ENCODE peak calls at places on chromosomes 4 and X, in nine cellular contexts. One of them, this sample, is unnamed.

GRCh38 chrX:16869393-16870094 is 618 bp downstream of the RBBP7 start:
- DNase-seq in germinal center: peak; percentile 30
- DNase-seq in activated CD4-positive, CD25-positive, alpha-beta regulatory T cell: no peak
- DNase-seq in pancreas: peak; percentile 61
- DNase-seq in cardiac muscle cell: peak; percentile 75
- DNase-seq in neural crest cell: peak; percentile 54
- DNase-seq in hippocampal formation: no peak
- DNase-seq in left lung: peak; percentile 78
- DNase-seq in frontal cortex: peak; percentile 20
- DNase-seq in this sample: peak; percentile 60

GRCh38 chr4:26860157-26860921 is at the start of gene STIM2:
- DNase-seq in hippocampal formation: peak; percentile 98
- DNase-seq in cardiac muscle cell: peak; percentile 97
- DNase-seq in neural crest cell: peak; percentile 97
- DNase-seq in germinal center: peak; percentile 91
- DNase-seq in activated CD4-positive, CD25-positive, alpha-beta regulatory T cell: peak; percentile 93
- DNase-seq in left lung: peak; percentile 99
- DNase-seq in frontal cortex: peak; percentile 87
- DNase-seq in pancreas: peak; percentile 97
- DNase-seq in this sample: peak; percentile 97

GRCh38 chrX:41027388-41027787 is 57.9 kb upstream of the USP9X start:
- DNase-seq in left lung: no peak
- DNase-seq in cardiac muscle cell: peak; percentile 26
- DNase-seq in pancreas: no peak
- DNase-seq in activated CD4-positive, CD25-positive, alpha-beta regulatory T cell: no peak
- DNase-seq in neural crest cell: no peak
- DNase-seq in germinal center: no peak
- DNase-seq in hippocampal formation: no peak
- DNase-seq in frontal cortex: no peak
- DNase-seq in this sample: no peak

GRCh38 chr4:154164931-154165839 is 326.4 kb downstream of the DCHS2 start:
- DNase-seq in pancreas: no peak
- DNase-seq in left lung: no peak
- DNase-seq in cardiac muscle cell: no peak
- DNase-seq in hippocampal formation: peak; percentile 24
- DNase-seq in neural crest cell: no peak
- DNase-seq in frontal cortex: no peak
- DNase-seq in germinal center: no peak
- DNase-seq in activated CD4-positive, CD25-positive, alpha-beta regulatory T cell: no peak
- DNase-seq in this sample: no peak

GRCh38 chr4:127249066-127249766 is 383.5 kb upstream of the INTU start:
- DNase-seq in activated CD4-positive, CD25-positive, alpha-beta regulatory T cell: no peak
- DNase-seq in germinal center: no peak
- DNase-seq in neural crest cell: no peak
- DNase-seq in left lung: no peak
- DNase-seq in cardiac muscle cell: no peak
- DNase-seq in hippocampal formation: no peak
- DNase-seq in pancreas: no peak
- DNase-seq in frontal cortex: no peak
- DNase-seq in this sample: no peak

GRCh38 chr4:88018471-88018870 is 11.0 kb downstream of the PKD2 start:
- DNase-seq in left lung: no peak
- DNase-seq in hippocampal formation: peak; percentile 21
- DNase-seq in pancreas: no peak
- DNase-seq in activated CD4-positive, CD25-positive, alpha-beta regulatory T cell: no peak
- DNase-seq in germinal center: no peak
- DNase-seq in frontal cortex: no peak
- DNase-seq in cardiac muscle cell: no peak
- DNase-seq in neural crest cell: no peak
- DNase-seq in this sample: no peak

GRCh38 chr4:169071781-169072180 is 61.7 kb upstream of the CBR4 start:
- DNase-seq in activated CD4-positive, CD25-positive, alpha-beta regulatory T cell: no peak
- DNase-seq in hippocampal formation: no peak
- DNase-seq in cardiac muscle cell: no peak
- DNase-seq in germinal center: no peak
- DNase-seq in pancreas: no peak
- DNase-seq in left lung: no peak
- DNase-seq in frontal cortex: no peak
- DNase-seq in neural crest cell: no peak
- DNase-seq in this sample: no peak

GRCh38 chrX:119045884-119046283 is 26.9 kb upstream of the CT47C1 start:
- DNase-seq in cardiac muscle cell: no peak
- DNase-seq in hippocampal formation: no peak
- DNase-seq in pancreas: no peak
- DNase-seq in left lung: no peak
- DNase-seq in neural crest cell: no peak
- DNase-seq in frontal cortex: no peak
- DNase-seq in activated CD4-positive, CD25-positive, alpha-beta regulatory T cell: no peak
- DNase-seq in germinal center: no peak
- DNase-seq in this sample: no peak

GRCh38 chrX:81259008-81259713 is 57.3 kb downstream of the SH3BGRL start:
- DNase-seq in activated CD4-positive, CD25-positive, alpha-beta regulatory T cell: no peak
- DNase-seq in hippocampal formation: no peak
- DNase-seq in cardiac muscle cell: peak; percentile 55
- DNase-seq in neural crest cell: no peak
- DNase-seq in left lung: no peak
- DNase-seq in frontal cortex: no peak
- DNase-seq in germinal center: no peak
- DNase-seq in pancreas: no peak
- DNase-seq in this sample: no peak

GRCh38 chrX:19721726-19722370 is 165.6 kb downstream of the SH3KBP1 start:
- DNase-seq in hippocampal formation: no peak
- DNase-seq in pancreas: no peak
- DNase-seq in cardiac muscle cell: no peak
- DNase-seq in germinal center: no peak
- DNase-seq in frontal cortex: no peak
- DNase-seq in activated CD4-positive, CD25-positive, alpha-beta regulatory T cell: no peak
- DNase-seq in neural crest cell: no peak
- DNase-seq in left lung: no peak
- DNase-seq in this sample: no peak

GRCh38 chrX:154380153-154380552 is 1.1 kb downstream of the EMD start:
- DNase-seq in hippocampal formation: no peak
- DNase-seq in pancreas: peak; percentile 74
- DNase-seq in left lung: no peak
- DNase-seq in neural crest cell: no peak
- DNase-seq in germinal center: no peak
- DNase-seq in activated CD4-positive, CD25-positive, alpha-beta regulatory T cell: no peak
- DNase-seq in cardiac muscle cell: no peak
- DNase-seq in frontal cortex: no peak
- DNase-seq in this sample: no peak

GRCh38 chr4:3179126-3179706 is 69.7 kb upstream of the MSANTD1 start:
- DNase-seq in hippocampal formation: no peak
- DNase-seq in frontal cortex: no peak
- DNase-seq in neural crest cell: no peak
- DNase-seq in cardiac muscle cell: no peak
- DNase-seq in activated CD4-positive, CD25-positive, alpha-beta regulatory T cell: no peak
- DNase-seq in germinal center: no peak
- DNase-seq in pancreas: peak; percentile 59
- DNase-seq in left lung: no peak
- DNase-seq in this sample: no peak

GRCh38 chrX:38999967-39000745 is 198.9 kb downstream of the MID1IP1 start:
- DNase-seq in hippocampal formation: no peak
- DNase-seq in cardiac muscle cell: no peak
- DNase-seq in activated CD4-positive, CD25-positive, alpha-beta regulatory T cell: no peak
- DNase-seq in germinal center: no peak
- DNase-seq in left lung: no peak
- DNase-seq in pancreas: no peak
- DNase-seq in frontal cortex: no peak
- DNase-seq in neural crest cell: no peak
- DNase-seq in this sample: no peak

GRCh38 chr4:21386166-21386780 is 562.3 kb downstream of the KCNIP4 start:
- DNase-seq in germinal center: no peak
- DNase-seq in frontal cortex: no peak
- DNase-seq in cardiac muscle cell: no peak
- DNase-seq in activated CD4-positive, CD25-positive, alpha-beta regulatory T cell: no peak
- DNase-seq in neural crest cell: no peak
- DNase-seq in pancreas: no peak
- DNase-seq in hippocampal formation: no peak
- DNase-seq in left lung: no peak
- DNase-seq in this sample: no peak

GRCh38 chr4:17713779-17714178 is 67.6 kb downstream of the FAM184B start:
- DNase-seq in pancreas: no peak
- DNase-seq in hippocampal formation: no peak
- DNase-seq in neural crest cell: no peak
- DNase-seq in germinal center: no peak
- DNase-seq in left lung: no peak
- DNase-seq in activated CD4-positive, CD25-positive, alpha-beta regulatory T cell: no peak
- DNase-seq in cardiac muscle cell: no peak
- DNase-seq in frontal cortex: no peak
- DNase-seq in this sample: no peak

GRCh38 chr4:53943345-53944085 is 120.9 kb downstream of the CHIC2 start:
- DNase-seq in germinal center: no peak
- DNase-seq in left lung: no peak
- DNase-seq in cardiac muscle cell: no peak
- DNase-seq in hippocampal formation: no peak
- DNase-seq in frontal cortex: no peak
- DNase-seq in pancreas: no peak
- DNase-seq in activated CD4-positive, CD25-positive, alpha-beta regulatory T cell: no peak
- DNase-seq in neural crest cell: no peak
- DNase-seq in this sample: no peak

GRCh38 chrX:65587616-65588526 is 53.3 kb upstream of the LAS1L start:
- DNase-seq in germinal center: no peak
- DNase-seq in frontal cortex: peak; percentile 11
- DNase-seq in neural crest cell: no peak
- DNase-seq in cardiac muscle cell: no peak
- DNase-seq in pancreas: peak; percentile 63
- DNase-seq in activated CD4-positive, CD25-positive, alpha-beta regulatory T cell: no peak
- DNase-seq in hippocampal formation: peak; percentile 1
- DNase-seq in left lung: peak; percentile 83
- DNase-seq in this sample: peak; percentile 92

GRCh38 chr4:152193059-152193458 is 342.8 kb downstream of the FBXW7 start:
- DNase-seq in hippocampal formation: no peak
- DNase-seq in left lung: no peak
- DNase-seq in activated CD4-positive, CD25-positive, alpha-beta regulatory T cell: no peak
- DNase-seq in pancreas: no peak
- DNase-seq in frontal cortex: no peak
- DNase-seq in germinal center: no peak
- DNase-seq in cardiac muscle cell: no peak
- DNase-seq in neural crest cell: no peak
- DNase-seq in this sample: no peak

GRCh38 chr4:1491630-1492457 is 85.6 kb upstream of the NKX1-1 start:
- DNase-seq in pancreas: no peak
- DNase-seq in neural crest cell: no peak
- DNase-seq in cardiac muscle cell: no peak
- DNase-seq in frontal cortex: no peak
- DNase-seq in activated CD4-positive, CD25-positive, alpha-beta regulatory T cell: no peak
- DNase-seq in hippocampal formation: no peak
- DNase-seq in germinal center: no peak
- DNase-seq in left lung: peak; percentile 51
- DNase-seq in this sample: peak; percentile 57

GRCh38 chrX:121254336-121254735 is 206.9 kb downstream of the GLUD2 start:
- DNase-seq in germinal center: no peak
- DNase-seq in left lung: no peak
- DNase-seq in cardiac muscle cell: no peak
- DNase-seq in activated CD4-positive, CD25-positive, alpha-beta regulatory T cell: no peak
- DNase-seq in neural crest cell: no peak
- DNase-seq in pancreas: no peak
- DNase-seq in hippocampal formation: no peak
- DNase-seq in frontal cortex: no peak
- DNase-seq in this sample: no peak

GRCh38 chrX:105527759-105528158 is 294.6 kb upstream of the NRK start:
- DNase-seq in hippocampal formation: no peak
- DNase-seq in pancreas: no peak
- DNase-seq in frontal cortex: no peak
- DNase-seq in left lung: no peak
- DNase-seq in neural crest cell: no peak
- DNase-seq in activated CD4-positive, CD25-positive, alpha-beta regulatory T cell: no peak
- DNase-seq in cardiac muscle cell: no peak
- DNase-seq in germinal center: no peak
- DNase-seq in this sample: no peak

GRCh38 chr4:37780444-37781133 is 45.9 kb upstream of the PGM2 start:
- DNase-seq in pancreas: no peak
- DNase-seq in germinal center: no peak
- DNase-seq in hippocampal formation: no peak
- DNase-seq in neural crest cell: no peak
- DNase-seq in activated CD4-positive, CD25-positive, alpha-beta regulatory T cell: no peak
- DNase-seq in left lung: no peak
- DNase-seq in frontal cortex: no peak
- DNase-seq in cardiac muscle cell: no peak
- DNase-seq in this sample: peak; percentile 48

GRCh38 chr4:57109847-57110634 is at the start of gene IGFBP7:
- DNase-seq in activated CD4-positive, CD25-positive, alpha-beta regulatory T cell: no peak
- DNase-seq in cardiac muscle cell: peak; percentile 41
- DNase-seq in pancreas: peak; percentile 42
- DNase-seq in germinal center: peak; percentile 24
- DNase-seq in left lung: peak; percentile 90
- DNase-seq in hippocampal formation: no peak
- DNase-seq in neural crest cell: peak; percentile 9
- DNase-seq in frontal cortex: peak; percentile 79
- DNase-seq in this sample: peak; percentile 91

GRCh38 chrX:57952320-57952678 is 42.0 kb upstream of the ZXDA start:
- DNase-seq in activated CD4-positive, CD25-positive, alpha-beta regulatory T cell: no peak
- DNase-seq in cardiac muscle cell: no peak
- DNase-seq in hippocampal formation: no peak
- DNase-seq in frontal cortex: no peak
- DNase-seq in left lung: peak; percentile 10
- DNase-seq in germinal center: no peak
- DNase-seq in neural crest cell: no peak
- DNase-seq in pancreas: no peak
- DNase-seq in this sample: peak; percentile 47

GRCh38 chrX:1483843-1484637 is 31.3 kb upstream of the ASMTL start:
- DNase-seq in left lung: no peak
- DNase-seq in neural crest cell: no peak
- DNase-seq in frontal cortex: no peak
- DNase-seq in cardiac muscle cell: no peak
- DNase-seq in pancreas: no peak
- DNase-seq in activated CD4-positive, CD25-positive, alpha-beta regulatory T cell: no peak
- DNase-seq in hippocampal formation: no peak
- DNase-seq in germinal center: no peak
- DNase-seq in this sample: peak; percentile 61

GRCh38 chrX:51568586-51568985 is 50.1 kb downstream of the CENPVL3 start:
- DNase-seq in cardiac muscle cell: no peak
- DNase-seq in frontal cortex: no peak
- DNase-seq in pancreas: no peak
- DNase-seq in activated CD4-positive, CD25-positive, alpha-beta regulatory T cell: no peak
- DNase-seq in hippocampal formation: no peak
- DNase-seq in left lung: no peak
- DNase-seq in germinal center: no peak
- DNase-seq in neural crest cell: no peak
- DNase-seq in this sample: no peak

GRCh38 chrX:68072016-68072415 is 361.3 kb downstream of the OPHN1 start:
- DNase-seq in hippocampal formation: no peak
- DNase-seq in left lung: no peak
- DNase-seq in activated CD4-positive, CD25-positive, alpha-beta regulatory T cell: no peak
- DNase-seq in frontal cortex: no peak
- DNase-seq in germinal center: no peak
- DNase-seq in cardiac muscle cell: no peak
- DNase-seq in pancreas: no peak
- DNase-seq in neural crest cell: no peak
- DNase-seq in this sample: no peak

GRCh38 chr4:61511716-61512488 is 311.8 kb downstream of the ADGRL3 start:
- DNase-seq in activated CD4-positive, CD25-positive, alpha-beta regulatory T cell: no peak
- DNase-seq in hippocampal formation: no peak
- DNase-seq in left lung: no peak
- DNase-seq in pancreas: no peak
- DNase-seq in neural crest cell: no peak
- DNase-seq in germinal center: no peak
- DNase-seq in frontal cortex: no peak
- DNase-seq in cardiac muscle cell: no peak
- DNase-seq in this sample: no peak

GRCh38 chr4:137587796-137588195 is 55.5 kb upstream of the PCDH18 start:
- DNase-seq in germinal center: no peak
- DNase-seq in hippocampal formation: no peak
- DNase-seq in frontal cortex: no peak
- DNase-seq in left lung: no peak
- DNase-seq in neural crest cell: no peak
- DNase-seq in pancreas: no peak
- DNase-seq in activated CD4-positive, CD25-positive, alpha-beta regulatory T cell: no peak
- DNase-seq in cardiac muscle cell: no peak
- DNase-seq in this sample: no peak

GRCh38 chr4:145825255-145825654 is 113.4 kb downstream of the ZNF827 start:
- DNase-seq in hippocampal formation: no peak
- DNase-seq in pancreas: no peak
- DNase-seq in frontal cortex: no peak
- DNase-seq in germinal center: no peak
- DNase-seq in activated CD4-positive, CD25-positive, alpha-beta regulatory T cell: no peak
- DNase-seq in cardiac muscle cell: no peak
- DNase-seq in neural crest cell: no peak
- DNase-seq in left lung: no peak
- DNase-seq in this sample: no peak

GRCh38 chr4:157291071-157291470 is 70.5 kb downstream of the GRIA2 start:
- DNase-seq in frontal cortex: no peak
- DNase-seq in cardiac muscle cell: no peak
- DNase-seq in germinal center: no peak
- DNase-seq in pancreas: no peak
- DNase-seq in left lung: no peak
- DNase-seq in activated CD4-positive, CD25-positive, alpha-beta regulatory T cell: no peak
- DNase-seq in neural crest cell: no peak
- DNase-seq in hippocampal formation: peak; percentile 61
- DNase-seq in this sample: no peak